ENCODE peak calls at places on chromosomes 3 and 15, in ten cellular contexts. N is WTC11, B is GM10248, Q is colonic mucosa, U is AG04449, W is cardiac fibroblast, K is psoas muscle, E is HCT116, S is right lobe of liver, Y is body of pancreas. X is an unnamed sample.

GRCh38 chr15:78932216-78932808 is 12.5 kb downstream of the CTSH start:
- DNase-seq in K (no peak), Q (no peak), Y (no peak), E (no peak), U (no peak), N (no peak), B (no peak), W (no peak), S (no peak), X (no peak)

GRCh38 chr3:152969557-152970300 is 134.8 kb downstream of the P2RY1 start:
- DNase-seq in N (no peak), B (no peak), K (no peak), E (no peak), S (no peak), W (peak; percentile 82), Y (no peak), Q (no peak), U (no peak), X (no peak)

GRCh38 chr3:51710631-51711351 is 3.9 kb downstream of the GRM2 start:
- DNase-seq in K (peak; percentile 15), Y (no peak), E (no peak), Q (no peak), N (peak; percentile 59), U (no peak), S (peak; percentile 12), B (no peak), W (no peak), X (no peak)

GRCh38 chr3:193928354-193929209 is 207.4 kb upstream of the HES1 start:
- DNase-seq in Q (no peak), S (no peak), K (no peak), Y (no peak), B (no peak), E (no peak), N (no peak), U (no peak), W (peak; percentile 44), X (no peak)

GRCh38 chr15:68404056-68404798 is 27.7 kb downstream of the ITGA11 start:
- DNase-seq in Q (no peak), S (no peak), K (no peak), N (no peak), B (no peak), U (no peak), W (no peak), Y (no peak), E (no peak), X (no peak)

GRCh38 chr15:86505951-86506350 is 426.3 kb downstream of the AGBL1 start:
- DNase-seq in B (no peak), E (no peak), W (no peak), S (no peak), Y (no peak), Q (no peak), K (no peak), N (no peak), U (no peak), X (no peak)

GRCh38 chr15:67613708-67614107 is 71.2 kb downstream of the MAP2K5 start:
- DNase-seq in W (no peak), Y (no peak), U (no peak), S (no peak), Q (no peak), E (peak; percentile 1), N (no peak), K (no peak), B (no peak), X (no peak)

GRCh38 chr3:131402391-131403039 is 20.9 kb downstream of the NUDT16 start:
- DNase-seq in K (no peak), W (peak; percentile 57), Y (no peak), E (no peak), N (no peak), B (no peak), S (no peak), U (no peak), Q (no peak), X (no peak)

GRCh38 chr3:184659797-184660301 is 52.0 kb downstream of the MAGEF1 start:
- DNase-seq in E (no peak), K (peak; percentile 62), W (peak; percentile 4), B (no peak), Y (no peak), U (no peak), Q (no peak), S (no peak), N (peak; percentile 33), X (no peak)

GRCh38 chr15:95134306-95135100 is 903.1 kb downstream of the MCTP2 start:
- DNase-seq in K (no peak), N (no peak), Y (no peak), S (no peak), U (no peak), E (no peak), W (no peak), B (no peak), Q (no peak), X (no peak)

GRCh38 chr3:147618636-147619035 is 209.5 kb downstream of the ZIC1 start:
- DNase-seq in B (no peak), U (no peak), E (no peak), Y (no peak), S (no peak), W (no peak), K (no peak), N (no peak), Q (no peak), X (no peak)

GRCh38 chr3:178537123-178537754 is 1.0 kb downstream of the KCNMB2 start:
- DNase-seq in U (no peak), S (no peak), Q (no peak), E (no peak), Y (no peak), B (no peak), W (no peak), N (no peak), K (no peak), X (no peak)

GRCh38 chr3:30354972-30355371 is 251.4 kb upstream of the TGFBR2 start:
- DNase-seq in E (no peak), S (no peak), B (no peak), K (no peak), W (no peak), N (no peak), U (no peak), Q (no peak), Y (no peak), X (no peak)

GRCh38 chr15:76062282-76062681 is 2.5 kb downstream of the TMEM266 start:
- DNase-seq in S (no peak), N (no peak), U (no peak), B (no peak), K (no peak), Q (no peak), W (peak; percentile 23), Y (no peak), E (no peak), X (no peak)

GRCh38 chr3:182490601-182491485 is 302.5 kb upstream of the ATP11B start:
- DNase-seq in E (peak; percentile 40), Y (no peak), S (no peak), K (no peak), W (peak; percentile 10), U (no peak), N (no peak), B (no peak), Q (peak; percentile 23), X (no peak)
- TF ChIP-seq CTCF in E (peak; percentile 54), Y (peak; percentile 28), S (peak; percentile 51), K (peak; percentile 14), W (no peak), U (peak; percentile 28), N (peak; percentile 16), B (no peak), Q (peak; percentile 43), X (peak; percentile 42)

DNA sequence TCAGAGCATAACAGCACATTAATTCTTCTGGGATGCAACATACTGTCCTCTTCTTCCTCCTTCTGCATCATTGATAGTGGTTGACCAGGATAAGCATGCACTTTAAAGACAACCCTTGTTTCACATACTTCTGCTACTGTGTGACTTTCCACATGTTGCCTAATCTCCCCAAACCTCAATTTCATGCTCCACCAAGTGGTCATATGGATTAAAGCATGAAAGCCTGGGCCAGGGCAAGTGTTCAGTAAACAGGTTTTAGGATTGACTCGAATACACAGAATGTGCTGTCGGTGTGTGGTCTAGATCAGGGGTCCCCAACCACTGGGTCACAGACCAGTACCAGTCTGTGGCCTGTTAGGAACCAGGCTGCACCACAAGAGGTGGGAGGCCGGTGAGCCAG is 22.5 kb upstream of the BFSP2 start:
- DNase-seq in W (peak; percentile 76), U (peak; percentile 12), K (no peak), B (no peak), Q (no peak), N (no peak), Y (no peak), S (no peak), E (no peak), X (no peak)
- TF ChIP-seq CTCF in W (peak; percentile 63), U (peak; percentile 49), K (peak; percentile 25), B (no peak), Q (no peak), N (no peak), Y (no peak), S (peak; percentile 52), E (peak; percentile 39), X (peak; percentile 32)

GRCh38 chr15:60081976-60082375 is 77.9 kb downstream of the FOXB1 start:
- DNase-seq in K (no peak), N (no peak), S (peak; percentile 37), Q (no peak), W (no peak), Y (no peak), U (no peak), B (no peak), E (no peak), X (no peak)

GRCh38 chr15:60077581-60078359 is 73.7 kb downstream of the FOXB1 start:
- DNase-seq in B (no peak), U (no peak), N (no peak), Y (no peak), S (no peak), K (no peak), Q (no peak), W (no peak), E (no peak), X (no peak)

GRCh38 chr15:60076582-60077263 is 72.6 kb downstream of the FOXB1 start:
- DNase-seq in U (no peak), E (no peak), B (no peak), S (no peak), N (no peak), K (no peak), W (no peak), Q (no peak), Y (no peak), X (no peak)

GRCh38 chr15:60076055-60076454 is 71.9 kb downstream of the FOXB1 start:
- DNase-seq in W (no peak), U (no peak), Q (no peak), N (no peak), S (no peak), B (no peak), K (no peak), Y (no peak), E (no peak), X (no peak)

DNA sequence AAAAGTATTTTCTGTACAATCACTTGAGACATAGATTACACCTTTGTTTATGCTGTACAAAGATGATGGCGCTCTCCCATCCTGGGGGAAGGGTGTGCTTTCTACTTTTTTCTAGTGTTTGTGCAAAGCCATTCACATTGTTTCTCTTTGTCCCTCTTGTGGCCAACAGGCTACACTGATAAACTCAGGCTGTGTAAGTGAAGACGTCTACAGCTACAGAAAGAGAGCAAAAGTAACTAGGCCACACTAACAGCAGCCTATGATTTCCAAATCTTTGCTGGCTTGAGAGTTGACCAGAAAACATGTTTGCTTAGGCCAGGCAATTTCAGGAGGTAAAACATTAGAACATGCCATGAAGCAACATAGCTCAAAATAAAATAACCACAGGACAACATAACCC is 75.1 kb downstream of the FOXB1 start:
- DNase-seq in W (peak; percentile 31), Q (no peak), E (no peak), K (no peak), S (no peak), B (no peak), U (no peak), N (no peak), Y (no peak), X (no peak)
- TF ChIP-seq CTCF in W (peak; percentile 48), Q (no peak), E (no peak), K (no peak), S (peak; percentile 41), B (no peak), U (peak; percentile 22), N (peak; percentile 23), Y (no peak), X (peak; percentile 25)

GRCh38 chr3:73432021-73432722 is 192.6 kb downstream of the PDZRN3 start:
- DNase-seq in E (peak; percentile 15), U (no peak), W (peak; percentile 71), S (no peak), K (no peak), B (peak; percentile 53), Q (no peak), N (no peak), Y (no peak), X (peak; percentile 52)
- TF ChIP-seq CTCF in E (peak; percentile 58), U (peak; percentile 55), W (peak; percentile 56), S (peak; percentile 67), K (peak; percentile 69), B (peak; percentile 56), Q (peak; percentile 61), N (peak; percentile 54), Y (peak; percentile 78), X (peak; percentile 58)

X was measured in GM13977.